ENCODE peak calls at places on chromosome 11, in five cellular contexts. Z, W, I, B and Q are unnamed samples.

GRCh38 chr11:28003615-28004014 is 104.3 kb downstream of the KIF18A start:
- DNase-seq in Z (no peak), W (no peak), I (no peak), B (no peak), Q (no peak)

GRCh38 chr11:32297629-32298028 is 137.7 kb downstream of the WT1 start:
- DNase-seq in Z (no peak), W (no peak), I (no peak), B (no peak), Q (peak; percentile 19)

GRCh38 chr11:48007677-48008076 is 27.3 kb downstream of the PTPRJ start:
- DNase-seq in Z (peak; percentile 52), W (no peak), I (no peak), B (no peak), Q (no peak)

GRCh38 chr11:121886956-121887355 is 229.1 kb downstream of the BLID start:
- DNase-seq in Z (no peak), W (no peak), I (no peak), B (no peak), Q (no peak)

GRCh38 chr11:96001037-96001436 is 77.1 kb upstream of the MTMR2 start:
- DNase-seq in Z (no peak), W (peak; percentile 93), I (peak; percentile 84), B (peak; percentile 52), Q (no peak)

GRCh38 chr11:10181811-10182210 is 112.2 kb downstream of the SBF2 start:
- DNase-seq in Z (no peak), W (no peak), I (no peak), B (no peak), Q (no peak)

GRCh38 chr11:12962306-12962705 is 46.8 kb upstream of the RASSF10 start:
- DNase-seq in Z (no peak), W (no peak), I (no peak), B (no peak), Q (no peak)

GRCh38 chr11:118572914-118573550 is 823 bp downstream of the ARCN1 start:
- DNase-seq in Z (no peak), W (no peak), I (no peak), B (no peak), Q (no peak)

GRCh38 chr11:32050256-32050655 is 40.6 kb upstream of the RCN1 start:
- DNase-seq in Z (no peak), W (no peak), I (no peak), B (peak; percentile 41), Q (no peak)

GRCh38 chr11:109914038-109914437 is 179.2 kb upstream of the ZC3H12C start:
- DNase-seq in Z (no peak), W (no peak), I (no peak), B (no peak), Q (no peak)

GRCh38 chr11:80054582-80055165 is 613.8 kb upstream of the TENM4 start:
- DNase-seq in Z (no peak), W (no peak), I (no peak), B (no peak), Q (no peak)

GRCh38 chr11:123111465-123111864 is 49.5 kb upstream of the HSPA8 start:
- DNase-seq in Z (no peak), W (no peak), I (no peak), B (no peak), Q (peak; percentile 15)

GRCh38 chr11:20873054-20873453 is 203.7 kb downstream of the NELL1 start:
- DNase-seq in Z (no peak), W (peak; percentile 9), I (no peak), B (no peak), Q (peak; percentile 26)

GRCh38 chr11:121927359-121927758 is 188.7 kb downstream of the BLID start:
- DNase-seq in Z (no peak), W (no peak), I (no peak), B (no peak), Q (no peak)

GRCh38 chr11:122981388-122982264 is at the start of gene BSX:
- DNase-seq in Z (no peak), W (peak; percentile 64), I (no peak), B (peak; percentile 45), Q (peak; percentile 27)

GRCh38 chr11:73465019-73465675 is 88.9 kb downstream of the RELT start:
- DNase-seq in Z (no peak), W (no peak), I (no peak), B (no peak), Q (no peak)

GRCh38 chr11:64409278-64409677 is 50.3 kb downstream of the RPS6KA4 start:
- DNase-seq in Z (no peak), W (no peak), I (no peak), B (no peak), Q (no peak)

GRCh38 chr11:122229078-122229477 is 113.1 kb upstream of the BLID start:
- DNase-seq in Z (no peak), W (no peak), I (no peak), B (no peak), Q (no peak)

GRCh38 chr11:30107899-30108298 is 91.1 kb upstream of the KCNA4 start:
- DNase-seq in Z (no peak), W (peak; percentile 54), I (no peak), B (no peak), Q (peak; percentile 6)

GRCh38 chr11:69215216-69215615 is 59.5 kb downstream of the SMIM38 start:
- DNase-seq in Z (no peak), W (no peak), I (no peak), B (peak; percentile 9), Q (no peak)

GRCh38 chr11:61922539-61922938 is 5.2 kb upstream of the RAB3IL1 start:
- DNase-seq in Z (no peak), W (no peak), I (peak; percentile 92), B (peak; percentile 36), Q (no peak)
- TF ChIP-seq POLR2A in Z (no peak), W (peak; percentile 14), I (peak; percentile 25), B (no peak), Q (no peak)

GRCh38 chr11:67356867-67357561 is 3.7 kb upstream of the POLD4 start:
- DNase-seq in Z (peak; percentile 63), W (peak; percentile 65), I (no peak), B (peak; percentile 79), Q (peak; percentile 62)
- TF ChIP-seq POLR2A in Z (peak; percentile 22), W (no peak), I (peak; percentile 26), B (no peak), Q (no peak)

DNA sequence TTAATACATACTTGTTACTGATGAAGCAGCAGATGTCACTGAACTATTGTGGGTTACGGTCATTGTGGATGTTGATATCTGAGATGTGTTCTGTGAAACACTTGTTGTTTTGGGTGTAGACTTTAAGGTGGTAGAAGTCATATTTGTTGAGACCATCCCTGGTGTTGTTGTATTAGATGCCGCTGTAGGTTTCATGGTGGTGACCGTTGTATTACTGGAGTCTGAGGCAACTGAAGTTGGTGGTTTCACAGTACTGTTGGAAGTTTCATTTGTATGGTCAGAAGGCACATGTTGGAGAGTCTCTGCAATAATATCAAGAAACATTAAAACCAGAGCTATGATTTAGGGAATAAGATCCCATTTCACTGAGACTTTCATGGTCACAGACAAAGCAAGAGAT is 50.7 kb downstream of the TMEM123 start:
- DNase-seq in Z (no peak), W (no peak), I (no peak), B (no peak), Q (no peak)
- TF ChIP-seq POLR2A in Z (no peak), W (no peak), I (no peak), B (no peak), Q (no peak)

GRCh38 chr11:33722579-33723234 is 13.5 kb downstream of the CD59 start:
- DNase-seq in Z (no peak), W (peak; percentile 75), I (no peak), B (no peak), Q (no peak)
- TF ChIP-seq POLR2A in Z (no peak), W (peak; percentile 44), I (no peak), B (no peak), Q (peak; percentile 38)

GRCh38 chr11:116869610-116870009 is 32.2 kb upstream of the APOA1 start:
- DNase-seq in Z (no peak), W (no peak), I (no peak), B (no peak), Q (no peak)
- TF ChIP-seq POLR2A in Z (no peak), W (no peak), I (no peak), B (no peak), Q (no peak)